ENCODE peak calls at places on chromosome X, in eight cellular contexts. G is Right ventricle myocardium superior, Y is kidney epithelial cell, L is fibroblast of the conjunctiva, X is fibroblast of pulmonary artery, R is AG09309, O is GM20000, K is C1 segment of cervical spinal cord. C is an unnamed sample.

GRCh38 chrX:19791562-19791961 is 95.8 kb downstream of the SH3KBP1 start:
- DNase-seq in G (no peak), Y (no peak), L (no peak), X (peak), R (peak), O (no peak), K (no peak), C (no peak)

GRCh38 chrX:18945488-18945887 is 38.4 kb downstream of the PHKA2 start:
- DNase-seq in G (no peak), Y (no peak), L (no peak), X (no peak), R (no peak), O (no peak), K (no peak), C (no peak)

GRCh38 chrX:154603438-154604430 is 15.3 kb downstream of the CTAG1B start:
- DNase-seq in G (no peak), Y (peak), L (peak), X (peak), R (no peak), O (no peak), K (no peak), C (peak)

GRCh38 chrX:68462653-68463052 is 29.4 kb upstream of the OPHN1 start:
- DNase-seq in G (no peak), Y (no peak), L (peak), X (peak), R (no peak), O (no peak), K (no peak), C (no peak)

GRCh38 chrX:48919947-48920712 is 1.3 kb upstream of the PIM2 start:
- DNase-seq in G (no peak), Y (no peak), L (no peak), X (no peak), R (no peak), O (no peak), K (no peak), C (no peak)

GRCh38 chrX:1248381-1249061 is 20.1 kb upstream of the CSF2RA start:
- DNase-seq in G (peak), Y (no peak), L (no peak), X (no peak), R (no peak), O (peak), K (no peak), C (no peak)

GRCh38 chrX:10159069-10159468 is 2.3 kb downstream of the CLCN4 start:
- DNase-seq in G (no peak), Y (no peak), L (no peak), X (no peak), R (no peak), O (no peak), K (no peak), C (no peak)

GRCh38 chrX:129540725-129541184 is 696 bp downstream of the OCRL start:
- DNase-seq in G (peak), Y (no peak), L (no peak), X (no peak), R (no peak), O (peak), K (peak), C (no peak)

GRCh38 chrX:154090731-154091130 is 6.8 kb downstream of the MECP2 start:
- DNase-seq in G (no peak), Y (no peak), L (no peak), X (no peak), R (no peak), O (no peak), K (no peak), C (no peak)